ENCODE peak calls at places on chromosome 7, in four cellular contexts. Y is HepG2, L is A549, R is K562. H is an unnamed sample.

GRCh38 chr7:102042016-102042656 is 224.7 kb downstream of the CUX1 start:
- DNase-seq in Y (peak; percentile 59), L (peak; percentile 27), R (no peak), H (no peak)

GRCh38 chr7:83629117-83629880 is 19.6 kb downstream of the SEMA3E start:
- DNase-seq in Y (no peak), L (no peak), R (no peak), H (peak; percentile 47)

GRCh38 chr7:65820287-65820950 is 52.5 kb upstream of the VKORC1L1 start:
- DNase-seq in Y (no peak), L (no peak), R (no peak), H (peak; percentile 20)

GRCh38 chr7:93011351-93012294 is 106.2 kb downstream of the SAMD9 start:
- DNase-seq in Y (no peak), L (no peak), R (no peak), H (no peak)

GRCh38 chr7:100720645-100721504 is 607 bp downstream of the EPO start:
- DNase-seq in Y (peak; percentile 35), L (no peak), R (no peak), H (peak; percentile 23)

GRCh38 chr7:2730846-2731770 is 43.1 kb downstream of the AMZ1 start:
- DNase-seq in Y (no peak), L (no peak), R (no peak), H (peak; percentile 8)

GRCh38 chr7:42274052-42274451 is 37.0 kb upstream of the GLI3 start:
- DNase-seq in Y (no peak), L (no peak), R (no peak), H (no peak)

GRCh38 chr7:64869912-64870562 is 33.0 kb upstream of the ZNF273 start:
- DNase-seq in Y (no peak), L (no peak), R (no peak), H (no peak)

GRCh38 chr7:83410989-83411591 is 237.8 kb downstream of the SEMA3E start:
- DNase-seq in Y (peak; percentile 28), L (peak; percentile 13), R (peak; percentile 16), H (no peak)

GRCh38 chr7:128879939-128880746 is 17.5 kb downstream of the ATP6V1F start:
- DNase-seq in Y (peak; percentile 41), L (peak; percentile 96), R (peak; percentile 94), H (peak; percentile 87)

GRCh38 chr7:115782716-115783460 is 247.7 kb downstream of the TFEC start:
- DNase-seq in Y (no peak), L (no peak), R (no peak), H (no peak)
- TF ChIP-seq NR3C1 in Y (no peak), L (no peak), R (no peak), H (no peak)

GRCh38 chr7:150715293-150715692 is 1.1 kb upstream of the GIMAP1 start:
- DNase-seq in Y (no peak), L (no peak), R (no peak), H (no peak)
- TF ChIP-seq NR3C1 in Y (no peak), L (no peak), R (no peak), H (no peak)

GRCh38 chr7:130135208-130136205 is 65.2 kb downstream of the KLHDC10 start:
- DNase-seq in Y (no peak), L (no peak), R (peak; percentile 98), H (no peak)

GRCh38 chr7:130136579-130137167 is 66.3 kb downstream of the KLHDC10 start:
- DNase-seq in Y (no peak), L (no peak), R (no peak), H (no peak)

GRCh38 chr7:130134726-130135125 is 64.4 kb downstream of the KLHDC10 start:
- DNase-seq in Y (no peak), L (no peak), R (no peak), H (no peak)

GRCh38 chr7:130139193-130139950 is 65.8 kb downstream of the TMEM209 start:
- DNase-seq in Y (no peak), L (no peak), R (no peak), H (no peak)

DNA sequence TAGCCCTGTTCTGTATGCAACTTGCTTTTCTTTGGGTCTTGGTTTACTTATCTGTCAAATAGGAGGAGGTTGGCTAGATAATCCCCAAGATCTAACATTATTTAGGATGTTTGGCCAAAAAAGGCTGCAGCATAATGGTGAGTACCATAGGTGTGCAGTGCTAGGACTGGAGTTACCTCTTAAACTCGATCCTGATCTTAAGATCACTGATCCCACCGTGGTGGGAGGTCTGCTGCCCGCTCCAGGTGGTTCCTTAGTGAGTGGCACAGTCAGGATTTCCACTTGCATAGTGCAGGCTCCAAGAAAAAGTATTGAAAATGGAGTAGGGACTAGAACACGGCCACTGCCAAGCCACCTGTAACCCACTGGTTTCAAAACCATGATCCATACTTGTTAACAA is 66.9 kb downstream of the KLHDC10 start:
- DNase-seq in Y (no peak), L (no peak), R (no peak), H (no peak)
- TF ChIP-seq NR3C1 in Y (no peak), L (no peak), R (no peak), H (no peak)

DNA sequence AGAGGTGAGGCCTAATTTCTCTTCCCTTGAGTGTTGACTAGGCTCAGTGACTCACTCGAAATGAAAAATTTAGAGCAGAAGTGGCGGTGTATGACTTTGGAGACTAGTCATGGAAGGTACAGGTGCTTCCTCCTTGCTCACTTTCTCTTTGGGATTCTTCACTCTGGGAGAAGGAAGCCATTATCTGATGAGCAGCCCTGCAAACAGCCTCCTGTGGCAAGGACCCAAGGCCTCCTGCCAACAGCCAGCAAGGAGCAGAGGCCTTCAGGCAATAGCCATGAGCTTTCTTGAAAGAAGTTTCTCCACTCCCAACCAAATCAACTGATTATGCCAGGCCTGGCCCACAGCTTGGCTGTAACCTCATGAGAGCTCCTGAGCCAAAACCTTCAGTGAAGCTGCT is 369.6 kb upstream of the VWC2 start:
- DNase-seq in Y (no peak), L (no peak), R (no peak), H (no peak)
- TF ChIP-seq NR3C1 in Y (no peak), L (no peak), R (no peak), H (no peak)

H was measured in WTC11.